ENCODE peak calls at places on chromosomes 12 and 14, in four cellular contexts. K, R, W and Q are unnamed samples.

GRCh38 chr12:115140981-115141380 is 457.0 kb upstream of the TBX3 start:
- DNase-seq in R (no peak), W (no peak), K (no peak), Q (no peak)

GRCh38 chr12:43655586-43655985 is 103.0 kb downstream of the PUS7L start:
- DNase-seq in W (no peak), R (no peak), K (no peak), Q (no peak)

GRCh38 chr12:75135021-75135420 is 74.6 kb downstream of the KCNC2 start:
- DNase-seq in K (no peak), R (no peak), W (no peak), Q (no peak)

GRCh38 chr14:103499709-103500108 is 22.9 kb downstream of the CKB start:
- DNase-seq in W (no peak), K (no peak), R (no peak), Q (no peak)

GRCh38 chr12:94571556-94571955 is 78.8 kb downstream of the TMCC3 start:
- DNase-seq in R (peak; percentile 88), W (no peak), K (peak; percentile 62), Q (no peak)

GRCh38 chr14:64998455-64998931 is 11.8 kb downstream of the FNTB start:
- DNase-seq in R (no peak), K (no peak), W (no peak), Q (no peak)

GRCh38 chr12:21818627-21819026 is 44.1 kb upstream of the KCNJ8 start:
- DNase-seq in W (no peak), K (no peak), R (no peak), Q (no peak)

GRCh38 chr14:97848351-97848980 is 1051.3 kb downstream of the VRK1 start:
- DNase-seq in R (peak; percentile 48), W (no peak), K (no peak), Q (no peak)

GRCh38 chr12:18139989-18140596 is 50.1 kb upstream of the RERGL start:
- DNase-seq in K (peak; percentile 23), R (peak; percentile 23), W (no peak), Q (no peak)

GRCh38 chr12:13154027-13154538 is 42.4 kb upstream of the EMP1 start:
- DNase-seq in W (no peak), R (no peak), K (no peak), Q (no peak)

GRCh38 chr14:104036250-104036649 is 49.2 kb upstream of the ASPG start:
- DNase-seq in R (no peak), K (no peak), W (no peak), Q (no peak)

GRCh38 chr14:31228533-31228932 is 20.9 kb upstream of the HECTD1 start:
- DNase-seq in K (no peak), W (no peak), R (no peak), Q (no peak)

GRCh38 chr12:59603735-59604134 is 7.9 kb downstream of the SLC16A7 start:
- DNase-seq in R (no peak), K (no peak), W (no peak), Q (no peak)

GRCh38 chr12:24226745-24227350 is 277.4 kb upstream of the SOX5 start:
- DNase-seq in R (peak; percentile 59), K (peak; percentile 22), W (no peak), Q (no peak)

GRCh38 chr14:78135450-78135891 is 34.7 kb upstream of the NRXN3 start:
- DNase-seq in R (no peak), W (no peak), K (peak; percentile 87), Q (no peak)

GRCh38 chr14:31092160-31092708 is 66.1 kb upstream of the STRN3 start:
- DNase-seq in W (no peak), K (no peak), R (no peak), Q (no peak)

GRCh38 chr12:131194166-131194565 is 240.5 kb downstream of the ADGRD1 start:
- DNase-seq in W (no peak), K (peak; percentile 63), R (no peak), Q (no peak)

GRCh38 chr14:90060965-90061848 is 587 bp upstream of the KCNK13 start:
- DNase-seq in W (no peak), K (no peak), R (no peak), Q (no peak)

GRCh38 chr12:46556105-46556559 is 183.6 kb upstream of the SLC38A2 start:
- DNase-seq in R (no peak), K (peak; percentile 68), W (no peak), Q (no peak)

GRCh38 chr12:48281811-48282210 is 68.9 kb downstream of the ZNF641 start:
- DNase-seq in K (no peak), W (no peak), R (no peak), Q (no peak)

GRCh38 chr12:100539209-100539608 is 34.3 kb upstream of the GAS2L3 start:
- DNase-seq in K (peak; percentile 27), R (peak; percentile 65), W (no peak), Q (no peak)

GRCh38 chr14:51400142-51400541 is 160.1 kb downstream of the TMX1 start:
- DNase-seq in R (no peak), W (no peak), K (no peak), Q (no peak)

GRCh38 chr14:104523546-104523935 is 56.0 kb upstream of the C14orf180 start:
- DNase-seq in W (no peak), R (no peak), K (no peak), Q (no peak)

GRCh38 chr12:130086248-130086647 is 76.0 kb upstream of the FZD10 start:
- DNase-seq in W (no peak), R (no peak), K (no peak), Q (no peak)

GRCh38 chr14:23414254-23414653 is 6.2 kb upstream of the MYH6 start:
- DNase-seq in K (no peak), R (no peak), W (no peak), Q (no peak)

GRCh38 chr12:2319747-2320146 is 267.0 kb downstream of the CACNA1C start:
- DNase-seq in R (peak; percentile 48), K (no peak), W (no peak), Q (no peak)

GRCh38 chr12:92369061-92369460 is 223.4 kb upstream of the BTG1 start:
- DNase-seq in K (no peak), R (no peak), W (no peak), Q (no peak)

GRCh38 chr12:26150737-26151450 is 26.1 kb upstream of the BHLHE41 start:
- DNase-seq in K (no peak), W (no peak), R (no peak), Q (no peak)

GRCh38 chr12:105538880-105539279 is 208.4 kb downstream of the C12orf75 start:
- DNase-seq in R (no peak), K (no peak), W (no peak), Q (no peak)

GRCh38 chr12:46395308-46395707 is 22.7 kb upstream of the SLC38A2 start:
- DNase-seq in R (no peak), K (no peak), W (no peak), Q (no peak)

GRCh38 chr12:50024804-50025186 is 499 bp downstream of the RACGAP1 start:
- DNase-seq in K (peak; percentile 31), W (peak; percentile 19), R (no peak), Q (no peak)

GRCh38 chr14:58637391-58638230 is at the start of gene DACT1:
- DNase-seq in R (peak; percentile 92), W (peak; percentile 27), K (peak; percentile 35), Q (no peak)

GRCh38 chr14:24394275-24394674 is 4.5 kb upstream of the NYNRIN start:
- DNase-seq in R (no peak), W (no peak), K (peak; percentile 14), Q (no peak)

GRCh38 chr12:30358113-30358512 is 337.6 kb downstream of the IPO8 start:
- DNase-seq in W (no peak), K (no peak), R (no peak), Q (no peak)

GRCh38 chr12:116765271-116765670 is 27.2 kb downstream of the RNFT2 start:
- DNase-seq in R (no peak), K (no peak), W (no peak), Q (no peak)

GRCh38 chr12:15232959-15233358 is 11.7 kb upstream of the RERG start:
- DNase-seq in W (no peak), R (no peak), K (no peak), Q (no peak)
- H3K9me3 ChIP-seq in W (no peaks in the 10 kb centered on the region), R (no peaks in the 10 kb centered on the region), K (peaks cover 3% of the 10 kb centered on the region), Q (no peaks in the 10 kb centered on the region)

GRCh38 chr14:86279405-86279804 is 749.5 kb downstream of the FLRT2 start:
- DNase-seq in K (no peak), W (no peak), R (no peak), Q (no peak)
- H3K9me3 ChIP-seq in K (no peaks in the 10 kb centered on the region), W (no peaks in the 10 kb centered on the region), R (no peaks in the 10 kb centered on the region), Q (no peaks in the 10 kb centered on the region)

DNA sequence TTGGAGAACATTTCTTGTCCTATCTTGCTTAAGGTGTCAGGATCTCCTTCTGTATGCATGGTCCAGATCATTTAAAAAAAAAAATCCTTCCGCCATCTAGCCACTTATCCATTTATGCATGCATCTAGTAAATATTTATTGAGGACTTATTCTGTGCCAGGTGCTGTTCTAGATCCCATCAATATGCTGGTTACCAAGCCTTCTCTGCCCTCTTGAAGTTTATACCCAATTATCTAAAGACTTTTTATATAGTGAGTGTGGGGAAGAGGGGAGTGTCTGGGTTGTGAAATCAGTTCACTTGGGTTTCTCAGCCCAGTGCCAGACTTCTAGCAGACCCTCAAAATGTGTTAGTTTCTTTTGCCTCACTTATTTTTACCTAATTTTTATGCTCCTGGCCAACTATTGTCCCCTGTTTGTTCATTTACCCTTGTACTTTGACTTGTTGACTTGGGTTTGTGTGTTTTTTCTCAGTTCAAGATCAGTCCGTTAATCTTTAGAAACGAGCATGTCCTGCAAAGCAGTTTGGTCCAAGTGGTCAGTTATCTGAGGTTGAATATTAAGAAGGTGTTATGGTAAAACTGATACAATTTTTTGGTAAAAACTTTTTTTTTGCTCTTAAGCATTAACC is 488.9 kb downstream of the PCNX1 start:
- DNase-seq in K (no peak), R (no peak), W (no peak), Q (no peak)
- H3K9me3 ChIP-seq in K (no peaks in the 10 kb centered on the region), R (no peaks in the 10 kb centered on the region), W (no peaks in the 10 kb centered on the region), Q (no peaks in the 10 kb centered on the region)

GRCh38 chr12:56866493-56866892 is 67.7 kb downstream of the SDR9C7 start:
- DNase-seq in R (no peak), W (no peak), K (no peak), Q (no peak)
- H3K9me3 ChIP-seq in R (peaks cover 13% of the 10 kb centered on the region), W (peaks cover 11% of the 10 kb centered on the region), K (peaks cover 61% of the 10 kb centered on the region), Q (no peaks in the 10 kb centered on the region)